ENCODE peak calls at places on chromosomes 3 and 15, in seven cellular contexts. I is GM12891, L is neural progenitor cell, J is HFFc6, K is NCI-H1930, N is COR-L47, V is skeletal muscle cell. F is an unnamed sample.

GRCh38 chr3:159620873-159621272 is 367.8 kb upstream of the IL12A start:
- DNase-seq in V (no peak), K (no peak), L (no peak), N (no peak), I (no peak), J (peak; percentile 77), F (peak; percentile 67)

GRCh38 chr3:155326249-155326648 is 32.8 kb upstream of the STRIT1 start:
- DNase-seq in L (no peak), N (no peak), I (no peak), J (no peak), V (no peak), K (no peak), F (no peak)

GRCh38 chr15:76787273-76787672 is 117.9 kb downstream of the SCAPER start:
- DNase-seq in V (no peak), I (no peak), N (no peak), K (no peak), L (no peak), J (no peak), F (no peak)

GRCh38 chr3:37945407-37945802 is 45.2 kb upstream of the VILL start:
- DNase-seq in V (no peak), N (no peak), J (no peak), I (no peak), K (no peak), L (no peak), F (no peak)

GRCh38 chr15:36903195-36903594 is 197.2 kb downstream of the MEIS2 start:
- DNase-seq in J (no peak), K (no peak), L (no peak), I (no peak), N (no peak), V (no peak), F (no peak)

GRCh38 chr3:38644662-38645053 is 4.8 kb downstream of the SCN5A start:
- DNase-seq in V (no peak), J (no peak), I (no peak), N (no peak), L (no peak), K (no peak), F (no peak)

GRCh38 chr3:139762307-139762706 is 84.5 kb upstream of the NMNAT3 start:
- DNase-seq in N (no peak), V (no peak), L (peak; percentile 6), I (no peak), J (no peak), K (no peak), F (no peak)

GRCh38 chr15:91445701-91446100 is 345.6 kb downstream of the SV2B start:
- DNase-seq in I (no peak), K (no peak), J (no peak), V (no peak), N (no peak), L (no peak), F (no peak)

GRCh38 chr3:49199244-49199899 is 28.0 kb downstream of the KLHDC8B start:
- DNase-seq in K (no peak), I (no peak), L (no peak), V (peak; percentile 48), N (no peak), J (no peak), F (no peak)